ENCODE peak calls at places on chromosomes 12 and 14, in four cellular contexts. I, Y, A and P are unnamed samples.

GRCh38 chr12:96510306-96510764 is 21.0 kb downstream of the CFAP54 start:
- DNase-seq in I (no peak), Y (no peak), A (no peak), P (no peak)

GRCh38 chr14:91155626-91156089 is 41.8 kb downstream of the DGLUCY start:
- DNase-seq in A (no peak), I (peak; percentile 22), Y (no peak), P (no peak)

GRCh38 chr14:55580401-55581010 is 499 bp downstream of the KTN1 start:
- DNase-seq in I (peak; percentile 57), Y (peak; percentile 25), A (no peak), P (no peak)

GRCh38 chr14:69850736-69851112 is 28.5 kb upstream of the SMOC1 start:
- DNase-seq in A (peak; percentile 88), Y (no peak), I (no peak), P (no peak)

GRCh38 chr12:32290411-32290810 is 108.9 kb upstream of the FGD4 start:
- DNase-seq in A (no peak), Y (peak; percentile 53), I (no peak), P (peak; percentile 73)

GRCh38 chr12:11757531-11757930 is 108.1 kb downstream of the ETV6 start:
- DNase-seq in I (no peak), A (no peak), Y (no peak), P (no peak)

GRCh38 chr14:52834440-52834842 is 43.0 kb upstream of the GNPNAT1 start:
- DNase-seq in Y (no peak), A (no peak), I (no peak), P (peak; percentile 24)

GRCh38 chr12:75944097-75944904 is 87.3 kb downstream of the PHLDA1 start:
- DNase-seq in Y (peak; percentile 69), A (peak; percentile 97), I (no peak), P (peak; percentile 94)

GRCh38 chr14:33714527-33715222 is 236.2 kb downstream of the EGLN3 start:
- DNase-seq in Y (no peak), I (no peak), A (no peak), P (no peak)

GRCh38 chr12:5076761-5077160 is 33.1 kb downstream of the KCNA5 start:
- DNase-seq in Y (no peak), I (no peak), A (no peak), P (no peak)

GRCh38 chr12:49961111-49961922 is at the start of gene AQP5:
- DNase-seq in Y (no peak), I (peak; percentile 49), A (no peak), P (no peak)

GRCh38 chr12:22333751-22334695 is 484 bp downstream of the ST8SIA1 start:
- DNase-seq in A (no peak), Y (no peak), I (peak; percentile 35), P (no peak)

GRCh38 chr12:98767248-98767647 is 122.2 kb downstream of the APAF1 start:
- DNase-seq in I (no peak), A (no peak), Y (no peak), P (no peak)

GRCh38 chr14:58918066-58918465 is 270.4 kb upstream of the DAAM1 start:
- DNase-seq in I (no peak), A (no peak), Y (no peak), P (peak; percentile 10)

GRCh38 chr14:26841920-26842741 is 244.3 kb upstream of the NOVA1 start:
- DNase-seq in A (peak; percentile 34), Y (peak; percentile 3), I (no peak), P (peak; percentile 34)

GRCh38 chr12:55847033-55847432 is 4.3 kb upstream of the MMP19 start:
- DNase-seq in A (no peak), Y (no peak), I (no peak), P (no peak)

GRCh38 chr12:108612788-108613282 is 15.0 kb upstream of the TMEM119 start:
- DNase-seq in I (peak; percentile 51), A (no peak), Y (no peak), P (no peak)

GRCh38 chr12:128825845-128826244 is 2.1 kb upstream of the SLC15A4 start:
- DNase-seq in Y (no peak), I (no peak), A (no peak), P (no peak)

GRCh38 chr14:78340250-78340649 is 170.1 kb downstream of the NRXN3 start:
- DNase-seq in I (no peak), A (no peak), Y (no peak), P (no peak)

GRCh38 chr14:104546021-104546491 is 33.5 kb upstream of the C14orf180 start:
- DNase-seq in I (no peak), Y (no peak), A (no peak), P (no peak)

GRCh38 chr12:112900298-112901145 is 6.2 kb upstream of the OAS1 start:
- DNase-seq in A (peak; percentile 46), Y (peak; percentile 38), I (peak; percentile 41), P (peak; percentile 61)

GRCh38 chr12:55934773-55935172 is 3.8 kb downstream of the DGKA start:
- DNase-seq in A (no peak), I (no peak), Y (no peak), P (no peak)

GRCh38 chr14:31536201-31536960 is 24.8 kb upstream of the NUBPL start:
- DNase-seq in Y (no peak), A (no peak), I (no peak), P (no peak)

DNA sequence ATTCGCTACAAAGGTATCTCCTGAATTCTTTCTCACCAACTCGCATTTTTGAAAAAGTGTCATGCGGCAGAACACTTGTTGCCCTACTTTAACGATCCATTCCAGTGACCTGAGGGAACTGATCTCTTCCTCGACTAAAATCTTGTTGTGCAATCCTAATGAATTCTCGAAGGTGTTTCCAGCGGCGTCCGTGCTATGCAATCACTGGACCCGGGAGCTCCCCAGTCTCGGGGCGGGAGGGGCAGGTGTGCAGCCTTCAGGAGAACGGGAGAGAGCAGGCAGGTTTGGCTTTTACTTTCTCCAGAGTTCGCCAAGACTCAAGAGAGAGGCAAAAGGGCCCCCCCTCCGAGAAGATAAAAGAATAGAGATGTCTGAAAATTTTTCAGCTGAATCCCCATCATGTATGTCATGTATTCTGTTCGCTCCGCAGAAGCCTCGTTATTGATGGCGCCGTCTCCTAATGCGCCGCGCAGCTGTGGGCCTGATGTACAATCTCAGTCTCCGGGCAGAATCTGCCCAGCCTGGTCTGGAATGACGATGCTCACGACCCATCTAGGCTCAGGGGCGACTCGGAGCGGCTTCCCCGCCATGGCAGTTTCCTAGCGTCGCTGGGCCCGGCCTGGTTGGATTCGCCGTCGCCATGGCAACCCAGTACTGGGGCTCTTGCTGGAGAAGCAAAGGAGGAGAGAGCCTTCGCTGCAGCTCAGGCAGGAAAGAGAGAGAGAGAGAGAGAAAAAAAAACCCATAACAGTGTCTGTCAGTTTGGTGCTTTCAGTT is 38.3 kb downstream of the PLXNC1 start:
- DNase-seq in Y (no peak), I (peak; percentile 91), A (no peak), P (no peak)
- TF ChIP-seq NR3C1 in Y (no peak), I (no peak), A (no peak), P (no peak)

DNA sequence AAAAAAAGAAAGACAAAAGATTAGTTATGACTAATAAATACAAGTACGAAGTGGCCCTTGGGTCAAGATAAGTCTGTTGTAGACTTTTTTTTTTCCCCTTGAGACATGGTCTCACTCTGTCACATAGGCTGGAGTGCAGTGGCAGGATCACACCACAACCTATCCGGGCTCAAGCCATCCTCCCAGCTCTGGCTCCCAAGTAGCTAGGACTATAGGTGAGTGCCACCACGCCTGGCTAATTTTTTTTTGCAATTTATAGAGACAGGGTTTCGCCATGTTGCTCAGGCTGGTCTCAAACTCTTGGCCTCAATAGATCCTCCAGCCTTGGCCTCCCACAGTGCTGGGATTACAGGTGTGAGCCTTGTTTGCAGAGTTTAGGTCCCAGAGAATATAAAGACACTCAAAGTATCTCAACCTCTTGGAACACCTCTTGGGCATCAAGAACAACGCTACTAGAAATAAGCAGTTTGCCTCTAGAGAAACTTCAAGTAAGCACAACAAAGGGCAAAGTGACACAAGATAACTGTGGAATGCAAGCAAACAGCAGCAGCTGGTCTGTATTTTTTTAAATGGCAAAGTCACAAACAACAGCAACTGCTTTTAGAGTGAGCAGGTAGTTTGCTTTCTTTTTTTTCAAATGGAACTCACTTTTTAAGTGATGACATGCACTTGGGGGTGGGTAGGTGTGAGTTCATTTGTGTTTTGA is 3.9 kb upstream of the MDM2 start:
- DNase-seq in Y (no peak), A (peak; percentile 48), I (no peak), P (no peak)
- TF ChIP-seq NR3C1 in Y (no peak), A (no peak), I (no peak), P (no peak)

DNA sequence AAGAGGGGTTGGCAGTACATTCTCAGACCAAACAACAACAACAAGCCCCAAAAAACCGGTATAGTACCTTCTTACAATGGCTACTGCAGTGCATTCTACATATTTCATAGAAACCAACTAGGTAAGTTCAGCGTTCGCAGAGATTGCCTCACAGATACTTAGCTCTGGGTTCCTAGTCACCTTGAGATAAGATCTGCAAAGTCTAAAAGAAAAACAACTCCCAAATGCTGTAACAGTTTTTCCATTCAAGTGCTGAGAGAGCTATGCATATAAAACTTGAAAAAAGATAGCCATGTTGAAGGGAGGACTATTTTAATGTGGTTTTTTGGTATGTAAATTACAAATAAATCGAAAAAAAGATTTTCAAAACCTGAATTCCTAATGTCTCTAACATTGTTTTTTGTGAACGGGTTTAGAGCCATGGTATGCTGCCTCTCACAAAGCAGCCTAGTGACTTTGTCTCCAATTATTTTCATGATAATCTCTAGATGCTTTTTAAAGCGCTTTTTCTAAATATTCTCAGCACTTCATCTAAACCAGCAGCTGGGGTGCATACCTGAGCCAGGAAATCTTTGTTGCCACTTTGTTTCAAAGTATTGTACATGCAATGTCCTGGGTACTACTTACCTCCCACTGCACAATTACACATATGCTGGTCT is 56.6 kb upstream of the CRACR2A start:
- DNase-seq in Y (no peak), I (no peak), A (no peak), P (no peak)
- TF ChIP-seq NR3C1 in Y (no peak), I (no peak), A (no peak), P (no peak)

DNA sequence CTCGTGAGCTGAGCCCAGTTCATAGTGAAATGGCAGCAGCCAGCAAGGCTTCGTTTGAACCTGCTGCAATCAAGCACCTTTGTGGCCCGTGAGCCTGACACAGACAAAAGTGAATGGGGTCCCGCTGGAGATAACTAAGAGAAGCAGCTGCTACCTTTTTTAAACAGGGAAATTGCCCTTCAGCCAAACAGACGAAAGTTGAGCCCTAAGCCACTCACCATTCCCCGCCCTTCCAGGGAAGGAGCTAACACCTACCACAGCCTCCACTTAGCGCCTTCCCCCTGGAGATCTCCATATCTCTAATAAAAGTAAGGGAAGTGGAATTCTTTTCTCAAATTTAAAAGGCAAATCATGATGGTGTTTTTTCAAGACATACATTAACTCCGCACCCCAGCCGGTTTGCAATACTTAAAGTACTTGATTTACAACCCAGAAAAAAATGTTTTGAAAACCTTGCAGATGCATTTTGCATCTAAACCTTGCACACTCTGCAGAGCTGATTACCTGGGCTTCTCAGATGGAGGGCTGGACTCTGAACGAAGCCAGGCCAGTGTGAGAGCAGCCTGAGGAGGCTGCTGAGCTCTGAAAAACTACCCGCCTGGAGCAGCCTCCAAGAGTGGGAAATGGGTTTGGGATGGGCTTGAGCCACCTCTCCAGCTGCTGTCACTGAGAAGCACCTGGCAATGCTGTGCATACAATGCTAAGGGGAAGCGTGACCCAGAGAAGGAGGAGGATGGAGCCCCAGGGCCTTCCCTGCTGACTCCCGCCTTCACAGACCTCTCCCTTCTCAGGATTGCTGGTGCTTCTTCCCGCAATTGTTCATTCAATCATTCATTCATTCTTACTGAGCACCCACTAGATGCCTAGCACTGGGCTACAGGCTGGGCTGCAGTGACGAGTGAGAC is 10.0 kb downstream of the NUAK1 start:
- DNase-seq in I (no peak), A (no peak), Y (no peak), P (no peak)
- TF ChIP-seq NR3C1 in I (no peak), A (no peak), Y (no peak), P (no peak)

GRCh38 chr14:51022769-51023168 is 72.1 kb downstream of the TRIM9 start:
- DNase-seq in I (no peak), A (no peak), Y (no peak), P (no peak)

GRCh38 chr14:51024377-51024776 is 70.5 kb downstream of the TRIM9 start:
- DNase-seq in I (no peak), A (no peak), Y (no peak), P (no peak)

GRCh38 chr14:51020024-51020710 is 74.7 kb downstream of the TRIM9 start:
- DNase-seq in I (no peak), A (no peak), Y (no peak), P (no peak)

GRCh38 chr14:51019089-51019488 is 74.8 kb upstream of the PYGL start:
- DNase-seq in A (no peak), Y (no peak), I (no peak), P (no peak)

GRCh38 chr14:51023964-51024363 is 70.9 kb downstream of the TRIM9 start:
- DNase-seq in A (no peak), Y (no peak), I (no peak), P (no peak)
- TF ChIP-seq NR3C1 in A (no peak), Y (no peak), I (no peak), P (no peak)